ENCODE peak calls at places on chromosomes 11 and 22, in eight cellular contexts. R is posterior cingulate gyrus; G is NCI-H1417; S is breast epithelium; A is NCI-H748 treated with DMSO at 0.1 percent for 48 hours; Z is naive B cell; B is activated CD8-positive, alpha-beta memory T cell treated with anti-CD3 and anti-CD28 coated beads, Interleukin-2, amount 50 U/mL, for 48 hours; D is occipital lobe. H is an unnamed sample.

GRCh38 chr22:17734197-17734596 is 40.1 kb downstream of the BID start:
- DNase-seq in B (no peak), G (no peak), D (no peak), S (no peak), Z (no peak), R (no peak), A (no peak), H (no peak)

GRCh38 chr11:16793511-16793910 is 55.1 kb downstream of the C11orf58 start:
- DNase-seq in S (no peak), B (no peak), G (no peak), D (no peak), R (no peak), A (no peak), Z (no peak), H (no peak)

GRCh38 chr22:43844560-43845545 is 17.5 kb downstream of the SULT4A1 start:
- DNase-seq in B (no peak), A (no peak), D (no peak), S (no peak), Z (no peak), R (peak; percentile 80), G (no peak), H (no peak)

GRCh38 chr11:66323684-66324083 is 6.8 kb upstream of the CD248 start:
- DNase-seq in D (no peak), G (no peak), Z (no peak), B (no peak), S (no peak), A (no peak), R (no peak), H (no peak)

GRCh38 chr11:19116971-19117759 is at the start of gene ZDHHC13:
- DNase-seq in A (peak; percentile 62), D (peak; percentile 93), Z (peak; percentile 92), S (peak; percentile 92), G (peak; percentile 91), R (peak; percentile 99), B (peak; percentile 95), H (peak; percentile 89)

GRCh38 chr22:35023692-35024363 is 42.1 kb upstream of the ISX start:
- DNase-seq in Z (peak; percentile 38), A (peak; percentile 1), B (peak; percentile 95), D (peak; percentile 42), S (peak; percentile 72), G (peak; percentile 30), R (peak; percentile 96), H (peak; percentile 15)

GRCh38 chr22:43537019-43537585 is 125.3 kb downstream of the MPPED1 start:
- DNase-seq in S (no peak), D (no peak), R (peak; percentile 48), B (peak; percentile 41), A (no peak), Z (no peak), G (no peak), H (no peak)

GRCh38 chr22:38866399-38867123 is 5.5 kb downstream of the CBX6 start:
- DNase-seq in Z (no peak), B (no peak), A (no peak), S (no peak), G (no peak), R (no peak), D (no peak), H (no peak)

GRCh38 chr11:14359573-14360031 is 619 bp upstream of the RRAS2 start:
- DNase-seq in G (no peak), D (no peak), R (no peak), Z (no peak), A (no peak), B (no peak), S (no peak), H (no peak)

GRCh38 chr11:78688460-78688859 is 113.8 kb upstream of the NARS2 start:
- DNase-seq in S (no peak), A (peak; percentile 36), Z (no peak), B (no peak), R (no peak), D (no peak), G (peak; percentile 16), H (no peak)

H was measured in NCI-H2081.